ENCODE peak calls at places on chromosome 11, in four cellular contexts. O, H, I and C are unnamed samples.

GRCh38 chr11:10309163-10310093 is 4.6 kb downstream of the ADM start:
- DNase-seq in O (no peak), H (no peak), I (peak; percentile 75), C (no peak)

GRCh38 chr11:18669629-18670162 is 28.9 kb upstream of the TMEM86A start:
- DNase-seq in H (no peak), I (no peak), O (peak; percentile 10), C (no peak)

GRCh38 chr11:134662629-134663360 is 250.8 kb upstream of the B3GAT1 start:
- DNase-seq in O (no peak), I (no peak), H (no peak), C (no peak)

GRCh38 chr11:129323896-129324522 is 51.6 kb upstream of the BARX2 start:
- DNase-seq in O (no peak), I (no peak), H (no peak), C (no peak)

GRCh38 chr11:64834723-64835615 is 9.5 kb downstream of the CDC42BPG start:
- DNase-seq in I (no peak), O (no peak), H (no peak), C (no peak)

GRCh38 chr11:107331728-107332127 is 125.9 kb downstream of the CWF19L2 start:
- DNase-seq in I (no peak), O (no peak), H (no peak), C (no peak)

GRCh38 chr11:80929406-80929805 is 1488.6 kb upstream of the TENM4 start:
- DNase-seq in H (no peak), O (no peak), I (no peak), C (no peak)

GRCh38 chr11:64245797-64246623 is 733 bp downstream of the PPP1R14B start:
- DNase-seq in O (peak; percentile 58), H (no peak), I (peak; percentile 88), C (no peak)

GRCh38 chr11:126815111-126815510 is 185.5 kb downstream of the KIRREL3 start:
- DNase-seq in O (no peak), H (no peak), I (peak; percentile 57), C (no peak)

GRCh38 chr11:119298726-119299125 is 18.2 kb downstream of the MCAM start:
- DNase-seq in O (no peak), H (no peak), I (no peak), C (no peak)

GRCh38 chr11:119290894-119291497 is 25.9 kb downstream of the MCAM start:
- DNase-seq in H (no peak), O (no peak), I (no peak), C (no peak)

GRCh38 chr11:119297938-119298337 is 19.0 kb downstream of the MCAM start:
- DNase-seq in I (no peak), H (no peak), O (no peak), C (no peak)

GRCh38 chr11:119293461-119293860 is 23.5 kb downstream of the MCAM start:
- DNase-seq in O (no peak), H (no peak), I (no peak), C (no peak)

GRCh38 chr11:119295178-119295577 is 21.8 kb downstream of the MCAM start:
- DNase-seq in H (no peak), I (no peak), O (no peak), C (no peak)
- TF ChIP-seq CTCF in H (no peak), I (peak; percentile 30), O (peak; percentile 28), C (no peak)

DNA sequence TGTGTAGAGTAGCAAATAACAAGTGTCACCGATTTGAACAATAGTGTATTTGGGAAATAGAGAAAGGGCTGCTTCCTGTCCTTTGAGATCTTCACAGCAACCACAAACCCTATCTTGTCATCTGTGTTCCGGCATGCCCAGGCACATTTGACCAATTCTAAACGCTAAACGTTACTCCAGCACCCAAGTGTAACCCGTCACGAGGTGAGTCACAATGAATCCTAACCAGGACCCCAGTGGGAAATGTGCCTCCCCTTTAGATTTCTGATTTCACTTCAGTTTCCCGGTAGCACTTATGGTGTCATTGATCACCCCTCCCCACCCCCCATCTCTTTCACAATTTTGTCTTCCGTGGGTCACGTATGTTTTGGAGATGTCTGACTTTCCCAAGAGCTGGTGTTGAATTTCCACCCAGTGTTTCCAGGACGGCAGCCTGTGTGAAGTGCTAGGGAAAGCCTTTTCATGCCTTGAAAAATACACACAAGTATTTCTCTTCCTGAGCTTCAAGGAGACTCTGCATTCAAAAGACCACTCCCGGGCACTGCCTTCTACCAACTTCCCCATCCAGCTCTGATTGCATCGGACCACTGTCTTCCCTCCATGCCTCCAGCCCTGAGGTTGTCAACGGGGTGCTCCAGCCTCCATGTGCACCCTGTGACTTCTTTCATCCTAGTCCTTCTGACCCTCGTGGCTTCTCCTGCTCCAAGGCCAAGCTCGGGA is 10.5 kb upstream of the C11orf24 start:
- DNase-seq in I (no peak), O (no peak), H (no peak), C (no peak)
- TF ChIP-seq CTCF in I (no peak), O (no peak), H (no peak), C (no peak)

GRCh38 chr11:96055706-96056387 is 131.9 kb upstream of the MTMR2 start:
- DNase-seq in I (peak; percentile 65), H (no peak), O (no peak), C (no peak)

GRCh38 chr11:96050435-96051182 is 126.7 kb upstream of the MTMR2 start:
- DNase-seq in I (peak; percentile 78), H (no peak), O (no peak), C (no peak)

GRCh38 chr11:96054870-96055705 is 131.2 kb upstream of the MTMR2 start:
- DNase-seq in H (no peak), I (peak; percentile 53), O (peak; percentile 38), C (no peak)

GRCh38 chr11:96051820-96052219 is 127.9 kb upstream of the MTMR2 start:
- DNase-seq in O (no peak), H (no peak), I (no peak), C (no peak)

GRCh38 chr11:96052921-96053631 is 129.2 kb upstream of the MTMR2 start:
- DNase-seq in I (peak; percentile 62), H (no peak), O (no peak), C (no peak)
- TF ChIP-seq CTCF in I (no peak), H (no peak), O (no peak), C (no peak)

GRCh38 chr11:28585007-28585406 is 476.8 kb downstream of the METTL15 start:
- DNase-seq in O (no peak), H (peak; percentile 6), I (no peak), C (no peak)

DNA sequence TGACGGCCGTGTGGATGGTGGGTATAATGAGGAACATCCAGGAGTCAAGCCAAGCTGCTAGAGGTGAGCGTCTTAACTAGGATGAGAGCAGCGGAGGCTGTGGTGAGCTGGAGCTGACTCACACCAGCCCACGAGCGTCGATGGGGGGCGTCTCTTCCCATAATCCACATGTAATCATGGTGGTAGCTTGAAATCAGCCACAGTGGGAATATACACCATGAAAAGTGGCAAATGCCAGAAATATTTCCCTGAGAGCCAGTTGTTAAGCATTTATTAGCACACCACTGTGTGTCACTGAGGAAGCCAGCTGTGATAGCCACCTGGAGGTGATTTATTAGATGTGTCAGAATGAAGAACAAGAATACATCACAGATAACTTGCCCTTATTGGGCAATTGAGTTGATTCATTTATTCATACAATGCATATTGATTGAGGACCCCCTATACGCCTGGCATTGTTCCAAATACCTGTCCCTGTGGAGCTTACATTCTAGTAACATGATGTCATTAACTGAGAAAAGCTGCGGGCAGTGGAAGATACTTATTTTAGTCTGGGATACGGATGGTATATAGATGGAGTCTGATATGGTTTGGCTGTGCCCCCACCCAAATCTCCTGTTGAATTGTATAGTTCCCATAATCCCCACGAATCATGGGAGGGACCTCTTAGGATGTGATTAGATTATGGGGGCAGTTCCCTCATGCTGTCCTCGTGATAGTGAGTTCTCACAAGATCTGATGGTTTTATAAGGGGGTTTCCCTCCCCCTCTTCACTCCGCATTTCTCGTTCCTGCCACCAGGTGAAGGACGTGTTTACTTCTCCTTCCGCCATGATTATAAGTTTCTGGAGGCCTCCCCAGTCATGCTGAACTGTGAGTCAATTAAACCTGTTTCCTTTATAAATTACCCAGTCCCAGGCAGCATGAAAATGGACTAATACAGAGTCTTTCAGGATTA is 473.4 kb downstream of the METTL15 start:
- DNase-seq in I (no peak), O (no peak), H (no peak), C (no peak)
- TF ChIP-seq CTCF in I (peak; percentile 55), O (peak; percentile 22), H (peak; percentile 9), C (peak; percentile 46)

DNA sequence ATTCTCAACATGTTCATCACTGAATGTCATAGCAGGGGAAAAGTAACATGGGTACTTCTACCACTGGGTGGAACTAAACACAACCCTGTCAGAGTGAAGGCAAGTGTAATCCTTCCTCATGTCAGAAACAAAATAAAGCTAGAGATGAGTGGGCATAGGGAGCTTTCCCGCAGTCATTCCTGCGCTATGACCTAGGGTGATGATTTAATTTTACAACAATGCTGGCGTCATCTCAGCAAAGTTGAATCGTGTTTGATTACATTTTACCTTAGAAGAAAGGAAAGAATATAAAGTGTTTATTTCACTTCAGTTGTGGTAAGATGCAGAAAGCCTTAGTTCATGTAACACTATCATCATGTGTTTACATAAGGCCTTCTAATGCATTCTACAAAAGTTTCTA is 355.6 kb downstream of the METTL15 start:
- DNase-seq in H (no peak), O (no peak), I (no peak), C (no peak)
- TF ChIP-seq CTCF in H (no peak), O (no peak), I (no peak), C (no peak)